ENCODE peak calls at places on chromosomes 12 and 14, in ten cellular contexts. H, J, I, C, Y, T, O, D, G and N are unnamed samples.

GRCh38 chr12:195191-195590 is 18.8 kb downstream of the SLC6A12 start:
- DNase-seq in H (no peak), J (no peak), I (no peak), C (no peak), Y (no peak), T (no peak), O (no peak), D (no peak), G (no peak), N (no peak)

GRCh38 chr14:21087294-21088091 is 11.0 kb downstream of the ZNF219 start:
- DNase-seq in H (no peak), J (no peak), I (no peak), C (no peak), Y (no peak), T (peak), O (no peak), D (no peak), G (no peak), N (peak)

GRCh38 chr14:71212093-71212492 is 304.8 kb downstream of the PCNX1 start:
- DNase-seq in H (no peak), J (no peak), I (no peak), C (no peak), Y (no peak), T (no peak), O (no peak), D (no peak), G (no peak), N (no peak)

GRCh38 chr14:60651936-60652673 is 2.8 kb upstream of the SIX1 start:
- DNase-seq in H (no peak), J (no peak), I (no peak), C (no peak), Y (no peak), T (no peak), O (no peak), D (no peak), G (no peak), N (no peak)

GRCh38 chr12:2654311-2654710 is 140.5 kb upstream of the FKBP4 start:
- DNase-seq in H (no peak), J (no peak), I (no peak), C (no peak), Y (no peak), T (no peak), O (no peak), D (no peak), G (no peak), N (no peak)

GRCh38 chr14:74593241-74593985 is 18.6 kb downstream of the LTBP2 start:
- DNase-seq in H (no peak), J (no peak), I (no peak), C (no peak), Y (no peak), T (no peak), O (no peak), D (no peak), G (no peak), N (peak)

GRCh38 chr12:119826661-119827435 is 50.3 kb downstream of the CIT start:
- DNase-seq in H (no peak), J (no peak), I (no peak), C (no peak), Y (no peak), T (no peak), O (no peak), D (no peak), G (no peak), N (no peak)

GRCh38 chr12:46752396-46752795 is 73.4 kb downstream of the SLC38A4 start:
- DNase-seq in H (no peak), J (no peak), I (no peak), C (no peak), Y (no peak), T (no peak), O (no peak), D (no peak), G (no peak), N (no peak)

GRCh38 chr14:35140718-35141581 is 18.6 kb downstream of the PRORP start:
- DNase-seq in H (no peak), J (no peak), I (no peak), C (no peak), Y (no peak), T (no peak), O (no peak), D (no peak), G (peak), N (no peak)

GRCh38 chr14:101046071-101046470 is 142.5 kb upstream of the RTL1 start:
- DNase-seq in H (no peak), J (no peak), I (no peak), C (no peak), Y (no peak), T (no peak), O (no peak), D (no peak), G (no peak), N (no peak)

GRCh38 chr12:38911611-38912010 is 6.2 kb upstream of the CPNE8 start:
- DNase-seq in H (no peak), J (no peak), I (no peak), C (no peak), Y (no peak), T (no peak), O (no peak), D (peak), G (peak), N (no peak)

GRCh38 chr12:7241404-7242005 is 52.0 kb downstream of the PEX5 start:
- DNase-seq in H (no peak), J (no peak), I (no peak), C (no peak), Y (no peak), T (no peak), O (no peak), D (no peak), G (peak), N (no peak)

GRCh38 chr12:102690267-102690666 is 209.9 kb upstream of the IGF1 start:
- DNase-seq in H (no peak), J (no peak), I (no peak), C (no peak), Y (no peak), T (no peak), O (no peak), D (no peak), G (no peak), N (no peak)

GRCh38 chr12:15855646-15856045 is 26.5 kb upstream of the STRAP start:
- DNase-seq in H (no peak), J (no peak), I (no peak), C (no peak), Y (no peak), T (no peak), O (no peak), D (no peak), G (no peak), N (no peak)

GRCh38 chr12:38053655-38054464 is 262.7 kb upstream of the ALG10B start:
- DNase-seq in H (no peak), J (peak), I (no peak), C (no peak), Y (peak), T (no peak), O (peak), D (no peak), G (peak), N (no peak)

GRCh38 chr14:101705733-101706508 is 55.6 kb upstream of the PPP2R5C start:
- DNase-seq in H (peak), J (no peak), I (peak), C (peak), Y (peak), T (no peak), O (peak), D (no peak), G (no peak), N (peak)

GRCh38 chr14:95545769-95546168 is 10.9 kb downstream of the GLRX5 start:
- DNase-seq in H (no peak), J (no peak), I (no peak), C (no peak), Y (no peak), T (no peak), O (no peak), D (no peak), G (peak), N (no peak)

GRCh38 chr12:7609480-7609879 is 56.2 kb downstream of the APOBEC1 start:
- DNase-seq in H (no peak), J (no peak), I (no peak), C (no peak), Y (no peak), T (no peak), O (no peak), D (no peak), G (no peak), N (no peak)

GRCh38 chr12:87930033-87930432 is 99.2 kb downstream of the C12orf50 start:
- DNase-seq in H (no peak), J (no peak), I (no peak), C (no peak), Y (no peak), T (no peak), O (no peak), D (no peak), G (peak), N (no peak)

GRCh38 chr14:51776102-51776894 is 84.1 kb upstream of the GNG2 start:
- DNase-seq in H (peak), J (peak), I (peak), C (peak), Y (peak), T (peak), O (peak), D (peak), G (peak), N (no peak)

GRCh38 chr12:29889737-29890136 is 106.0 kb upstream of the TMTC1 start:
- DNase-seq in H (no peak), J (peak), I (peak), C (peak), Y (peak), T (peak), O (peak), D (no peak), G (no peak), N (no peak)

GRCh38 chr12:128551266-128552025 is 272.3 kb downstream of the SLC15A4 start:
- DNase-seq in H (no peak), J (no peak), I (no peak), C (no peak), Y (no peak), T (no peak), O (no peak), D (no peak), G (no peak), N (no peak)

DNA sequence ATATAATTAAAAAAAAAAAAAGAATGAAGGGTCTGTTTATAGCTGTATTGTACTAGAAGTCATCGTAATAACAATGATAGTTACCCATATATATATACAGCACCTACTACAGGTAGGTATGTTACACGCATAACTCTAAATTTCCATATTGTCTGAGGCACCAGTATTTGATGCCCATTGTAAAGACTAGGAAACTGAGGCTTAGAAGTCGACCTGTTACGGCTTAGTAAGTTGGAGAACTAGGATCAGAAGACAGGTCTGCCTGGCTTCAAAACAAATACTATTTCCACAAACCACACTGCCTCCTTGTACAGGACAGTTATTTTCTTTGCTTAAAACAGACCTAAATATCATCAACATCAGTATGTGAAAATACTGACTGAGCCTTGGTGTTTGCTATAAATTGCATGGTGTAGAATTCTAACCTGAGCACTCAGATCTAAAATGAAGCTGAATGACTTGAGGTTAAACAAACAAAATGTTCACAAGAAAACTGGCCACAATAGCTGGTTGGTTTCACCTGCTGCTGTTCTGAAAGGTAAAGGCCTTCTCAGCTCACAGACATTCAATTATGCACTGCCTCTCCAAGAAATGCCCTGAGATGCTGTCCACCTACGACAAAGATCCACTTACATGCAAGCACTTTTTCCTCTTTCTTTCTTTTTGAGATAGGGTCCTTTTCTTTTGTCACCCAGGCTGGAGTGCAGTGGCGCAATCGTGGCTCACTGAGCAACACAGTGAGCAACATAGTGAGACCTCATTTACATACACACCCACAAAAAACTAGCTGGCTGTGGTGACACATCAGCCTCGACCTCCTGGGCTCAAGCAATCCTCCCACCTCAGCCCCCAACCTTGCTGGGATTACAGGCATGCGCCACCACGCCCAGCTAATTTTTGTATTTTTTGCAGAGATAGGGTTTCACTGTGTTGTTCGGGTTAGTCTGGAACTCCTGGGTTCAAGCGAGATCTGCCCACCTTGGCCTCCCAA is 35.7 kb downstream of the SSH1 start:
- DNase-seq in H (no peak), J (no peak), I (no peak), C (no peak), Y (no peak), T (no peak), O (no peak), D (no peak), G (no peak), N (no peak)
- TF ChIP-seq CTCF in H (no peak), J (no peak), I (no peak), C (no peak), Y (no peak), T (no peak), O (no peak), D (no peak), G (no peak), N (no peak)

GRCh38 chr14:105439710-105440553 is 20.3 kb downstream of the MTA1 start:
- DNase-seq in H (no peak), J (no peak), I (no peak), C (no peak), Y (no peak), T (no peak), O (no peak), D (no peak), G (no peak), N (no peak)
- TF ChIP-seq CTCF in H (no peak), J (no peak), I (no peak), C (no peak), Y (no peak), T (no peak), O (no peak), D (no peak), G (no peak), N (no peak)

GRCh38 chr14:64303471-64303917 is 9.3 kb upstream of the ESR2 start:
- DNase-seq in H (no peak), J (no peak), I (no peak), C (peak), Y (no peak), T (no peak), O (no peak), D (peak), G (peak), N (peak)
- TF ChIP-seq CTCF in H (peak), J (peak), I (peak), C (peak), Y (peak), T (peak), O (peak), D (peak), G (peak), N (peak)

DNA sequence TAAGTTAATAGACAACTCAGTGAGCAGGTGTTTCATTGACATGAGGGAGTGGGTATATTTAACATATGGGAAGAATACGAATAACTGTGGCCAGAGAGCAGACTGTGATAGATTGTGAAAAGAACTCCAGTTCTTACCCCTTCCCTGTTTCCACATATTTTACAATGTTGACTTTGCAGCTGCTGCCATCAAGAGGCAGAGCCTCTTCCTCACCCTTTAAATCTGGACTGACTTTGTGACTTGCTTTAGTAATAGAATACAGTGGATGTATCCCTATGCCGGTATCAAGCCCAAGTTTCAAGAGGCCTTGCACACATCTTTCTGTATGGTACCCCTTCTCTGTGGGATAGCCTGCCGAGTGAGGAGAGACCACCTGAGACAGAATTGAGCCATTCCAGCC is 356.7 kb downstream of the ETNK1 start:
- DNase-seq in H (no peak), J (no peak), I (no peak), C (peak), Y (no peak), T (no peak), O (no peak), D (no peak), G (no peak), N (no peak)
- TF ChIP-seq CTCF in H (no peak), J (no peak), I (no peak), C (peak), Y (no peak), T (no peak), O (no peak), D (no peak), G (no peak), N (no peak)